ENCODE peak calls at places on chromosome 14, in nine cellular contexts. W is choroid plexus epithelial cell; Z is psoas muscle; J is progenitor cell of endocrine pancreas; P is CD8-positive, alpha-beta T cell; Q is A673; U is AG09309; D is astrocyte; X is HepG2. K is an unnamed sample.

GRCh38 chr14:54374117-54374884 is 22.5 kb upstream of the CDKN3 start:
- DNase-seq in W (no peak), Z (no peak), J (no peak), P (no peak), Q (no peak), U (no peak), D (peak; percentile 62), X (peak; percentile 76), K (no peak)

GRCh38 chr14:50944647-50945413 is 547 bp upstream of the PYGL start:
- DNase-seq in W (peak; percentile 48), Z (peak; percentile 68), J (no peak), P (no peak), Q (peak; percentile 56), U (no peak), D (peak; percentile 33), X (peak; percentile 94), K (no peak)

GRCh38 chr14:84646791-84647500 is 883.0 kb upstream of the FLRT2 start:
- DNase-seq in W (peak; percentile 92), Z (no peak), J (no peak), P (no peak), Q (no peak), U (no peak), D (peak; percentile 54), X (no peak), K (no peak)

GRCh38 chr14:85288041-85288440 is 241.9 kb upstream of the FLRT2 start:
- DNase-seq in W (no peak), Z (no peak), J (no peak), P (no peak), Q (no peak), U (no peak), D (no peak), X (no peak), K (no peak)

GRCh38 chr14:54652188-54652889 is 85.4 kb downstream of the SAMD4A start:
- DNase-seq in W (peak; percentile 100), Z (peak; percentile 89), J (no peak), P (no peak), Q (peak; percentile 96), U (peak; percentile 99), D (peak; percentile 100), X (peak; percentile 91), K (no peak)

GRCh38 chr14:66381765-66382164 is 104.4 kb upstream of the CCDC196 start:
- DNase-seq in W (no peak), Z (no peak), J (no peak), P (no peak), Q (no peak), U (no peak), D (no peak), X (no peak), K (no peak)

GRCh38 chr14:51644215-51644969 is 7.3 kb upstream of the FRMD6 start:
- DNase-seq in W (no peak), Z (no peak), J (no peak), P (no peak), Q (no peak), U (peak; percentile 42), D (peak; percentile 67), X (no peak), K (no peak)

GRCh38 chr14:64110832-64111231 is 183.3 kb downstream of the ESR2 start:
- DNase-seq in W (peak; percentile 13), Z (no peak), J (no peak), P (no peak), Q (peak; percentile 13), U (no peak), D (no peak), X (no peak), K (no peak)

GRCh38 chr14:57150449-57150848 is 118.3 kb downstream of the EXOC5 start:
- DNase-seq in W (no peak), Z (no peak), J (no peak), P (no peak), Q (no peak), U (no peak), D (no peak), X (no peak), K (no peak)

GRCh38 chr14:21300892-21301291 is 21.0 kb downstream of the RPGRIP1 start:
- DNase-seq in W (peak; percentile 5), Z (no peak), J (peak; percentile 27), P (peak; percentile 15), Q (peak; percentile 40), U (no peak), D (no peak), X (no peak), K (peak; percentile 23)

GRCh38 chr14:61739133-61739532 is 23.1 kb upstream of the SNAPC1 start:
- DNase-seq in W (no peak), Z (no peak), J (no peak), P (no peak), Q (no peak), U (no peak), D (no peak), X (no peak), K (no peak)

GRCh38 chr14:61736751-61737150 is 25.5 kb upstream of the SNAPC1 start:
- DNase-seq in W (peak; percentile 49), Z (no peak), J (no peak), P (no peak), Q (no peak), U (no peak), D (no peak), X (no peak), K (no peak)

GRCh38 chr14:61730756-61731373 is 31.4 kb upstream of the SNAPC1 start:
- DNase-seq in W (no peak), Z (no peak), J (no peak), P (no peak), Q (no peak), U (no peak), D (no peak), X (no peak), K (no peak)

GRCh38 chr14:61737913-61738312 is 24.3 kb upstream of the SNAPC1 start:
- DNase-seq in W (peak; percentile 39), Z (no peak), J (no peak), P (no peak), Q (no peak), U (no peak), D (no peak), X (no peak), K (no peak)

GRCh38 chr14:61733972-61734371 is 28.2 kb upstream of the SNAPC1 start:
- DNase-seq in W (peak; percentile 51), Z (no peak), J (no peak), P (no peak), Q (no peak), U (no peak), D (no peak), X (no peak), K (no peak)
- TF ChIP-seq CTCF in W (no peak), Z (no peak), J (no peak), P (no peak), Q (no peak), U (no peak), D (no peak), X (no peak), K (no peak)

DNA sequence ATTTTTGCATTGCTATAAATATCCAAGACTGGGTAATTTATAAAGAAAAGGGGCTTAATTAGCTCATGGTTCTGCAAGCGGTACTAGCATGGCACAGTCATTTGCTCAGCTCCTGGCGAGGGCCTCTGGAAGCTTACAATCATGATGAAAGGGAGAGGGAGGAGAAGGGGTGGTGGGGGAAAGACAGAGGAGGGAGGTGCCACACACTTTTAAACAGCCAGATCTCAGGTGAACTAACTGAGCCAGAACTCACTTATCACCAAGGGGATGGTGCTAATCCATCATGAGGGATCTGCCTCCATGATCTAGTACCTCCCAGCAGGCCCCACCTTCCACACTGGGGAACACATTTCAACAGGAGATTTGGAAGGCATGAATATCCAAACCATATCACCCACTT is 476.3 kb downstream of the PCNX1 start:
- DNase-seq in W (no peak), Z (no peak), J (no peak), P (no peak), Q (no peak), U (no peak), D (no peak), X (no peak), K (no peak)
- TF ChIP-seq CTCF in W (no peak), Z (no peak), J (no peak), P (no peak), Q (no peak), U (no peak), D (no peak), X (no peak), K (no peak)

DNA sequence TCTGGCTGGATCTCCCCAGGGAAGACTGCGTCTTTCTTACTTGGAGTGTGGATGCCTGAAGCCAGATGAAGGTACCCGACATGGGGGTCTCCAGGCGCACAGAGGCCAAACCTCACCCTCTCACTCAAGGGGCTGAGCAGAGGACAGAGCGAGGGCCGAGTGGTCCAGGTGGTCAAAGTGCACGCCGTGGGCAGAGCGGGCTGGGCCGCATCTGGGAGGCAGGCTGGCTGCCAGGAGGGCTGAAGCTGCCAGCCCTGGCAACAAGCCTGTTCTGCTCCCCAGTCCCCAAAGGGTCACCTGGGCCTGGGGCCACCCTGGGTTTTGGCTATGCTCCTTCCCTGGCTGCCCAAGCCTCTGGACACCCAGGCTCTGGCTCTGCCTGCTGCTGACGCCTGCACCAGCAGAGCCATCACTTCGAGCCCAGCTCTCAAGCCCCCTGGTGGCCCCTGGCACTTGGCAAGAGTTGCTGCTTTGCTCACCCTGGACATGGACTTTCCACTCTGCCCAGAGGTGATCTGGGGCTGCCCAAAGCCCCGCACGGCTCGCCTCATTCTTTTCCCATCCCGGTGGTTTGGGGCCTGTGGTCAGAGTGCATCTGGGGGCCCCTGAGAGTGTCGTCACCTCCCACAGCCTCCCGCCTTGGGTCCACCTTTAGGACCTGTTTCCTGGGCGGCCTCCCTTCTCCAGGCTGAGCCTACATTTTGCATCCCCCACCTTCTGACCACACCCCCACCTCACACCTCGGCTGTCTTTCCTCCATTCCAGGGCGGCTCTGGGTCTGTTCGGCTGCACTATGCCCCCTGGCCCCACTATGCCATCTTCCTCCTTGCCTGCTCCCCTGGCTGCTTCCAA is 2.8 kb downstream of the ADSS1 start:
- DNase-seq in W (no peak), Z (no peak), J (no peak), P (no peak), Q (no peak), U (no peak), D (no peak), X (peak; percentile 74), K (no peak)
- TF ChIP-seq CTCF in W (peak; percentile 23), Z (no peak), J (peak; percentile 39), P (no peak), Q (no peak), U (no peak), D (no peak), X (peak; percentile 67), K (no peak)

DNA sequence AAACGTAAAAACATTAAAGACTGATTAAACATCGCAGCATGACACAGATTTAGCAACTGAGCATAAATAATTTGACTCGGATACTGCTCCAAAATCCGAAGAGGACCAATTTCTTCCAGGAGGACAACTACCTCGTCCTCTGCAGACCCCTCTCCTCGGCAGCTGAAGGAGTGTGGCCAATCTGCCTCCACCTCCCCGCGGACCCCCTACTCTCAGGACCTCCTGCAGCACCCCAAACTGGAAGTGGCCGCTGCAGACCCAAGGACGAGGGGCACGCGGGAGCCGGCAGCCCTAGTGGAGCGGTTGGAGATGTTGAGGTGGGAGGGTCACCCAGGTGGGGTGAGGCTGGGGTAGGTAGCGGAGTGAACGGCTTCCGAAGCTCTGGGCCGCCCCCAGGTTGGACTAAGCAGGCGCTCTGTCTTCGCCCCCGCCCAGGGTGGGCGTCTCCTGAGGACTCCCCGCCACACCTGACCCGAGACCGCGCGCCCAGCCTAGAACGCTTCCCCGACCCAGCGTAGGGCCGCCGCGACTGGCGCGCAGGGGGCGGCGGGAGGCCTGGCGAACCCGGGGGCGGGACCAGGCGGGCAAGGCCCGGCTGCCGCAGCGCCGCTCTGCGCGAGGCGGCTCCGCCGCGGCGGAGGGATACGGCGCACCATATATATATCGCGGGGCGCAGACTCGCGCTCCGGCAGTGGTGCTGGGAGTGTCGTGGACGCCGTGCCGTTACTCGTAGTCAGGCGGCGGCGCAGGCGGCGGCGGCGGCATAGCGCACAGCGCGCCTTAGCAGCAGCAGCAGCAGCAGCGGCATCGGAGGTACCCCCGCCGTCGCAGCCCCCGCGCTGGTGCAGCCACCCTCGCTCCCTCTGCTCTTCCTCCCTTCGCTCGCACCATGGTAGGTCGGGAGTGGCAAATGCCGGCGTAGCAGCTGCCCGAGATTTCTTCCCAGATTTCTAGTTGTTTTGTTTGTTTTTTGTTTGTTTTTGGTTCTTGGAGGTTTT is at the start of gene CALM1:
- DNase-seq in W (peak; percentile 96), Z (peak; percentile 97), J (peak; percentile 95), P (peak; percentile 95), Q (peak; percentile 94), U (peak; percentile 92), D (peak; percentile 92), X (peak; percentile 74), K (peak; percentile 99)
- TF ChIP-seq CTCF in W (no peak), Z (no peak), J (peak; percentile 12), P (no peak), Q (no peak), U (no peak), D (no peak), X (peak; percentile 33), K (no peak)